ENCODE peak calls at places on chromosomes 2 and 18, in four cellular contexts. U, H, W and C are unnamed samples.

GRCh38 chr2:429575-430254 is 141.8 kb upstream of the ALKAL2 start:
- DNase-seq in U (no peak), H (no peak), W (no peak), C (peak; percentile 16)

GRCh38 chr2:241147336-241147735 is 1.9 kb downstream of the PASK start:
- DNase-seq in U (no peak), H (no peak), W (no peak), C (no peak)

GRCh38 chr2:230657906-230658305 is 54.7 kb upstream of the CAB39 start:
- DNase-seq in U (no peak), H (no peak), W (no peak), C (no peak)

GRCh38 chr2:8582850-8583399 is 98.9 kb upstream of the ID2 start:
- DNase-seq in U (no peak), H (no peak), W (no peak), C (peak; percentile 59)

GRCh38 chr2:207734636-207735512 is 23.4 kb downstream of the CCNYL1 start:
- DNase-seq in U (no peak), H (no peak), W (no peak), C (no peak)

GRCh38 chr2:217919781-217920351 is 82.9 kb downstream of the TNS1 start:
- DNase-seq in U (peak; percentile 61), H (no peak), W (no peak), C (peak; percentile 94)

GRCh38 chr2:16365391-16365790 is 300.2 kb downstream of the CYRIA start:
- DNase-seq in U (no peak), H (peak; percentile 97), W (no peak), C (no peak)

GRCh38 chr2:186125156-186125555 is 360.9 kb upstream of the ZC3H15 start:
- DNase-seq in U (no peak), H (no peak), W (no peak), C (no peak)

GRCh38 chr2:194203898-194204297 is 1453.1 kb upstream of the SLC39A10 start:
- DNase-seq in U (no peak), H (no peak), W (no peak), C (no peak)

GRCh38 chr2:64482765-64483504 is 29.0 kb downstream of the LGALSL start:
- DNase-seq in U (no peak), H (no peak), W (no peak), C (peak; percentile 88)

GRCh38 chr2:26455801-26456700 is 21.9 kb downstream of the OTOF start:
- DNase-seq in U (no peak), H (no peak), W (no peak), C (peak; percentile 47)

GRCh38 chr2:7007488-7007845 is 90.3 kb downstream of the RNF144A start:
- DNase-seq in U (no peak), H (no peak), W (no peak), C (no peak)

GRCh38 chr18:37361223-37362157 is 204.1 kb downstream of the CELF4 start:
- DNase-seq in U (peak; percentile 69), H (no peak), W (no peak), C (no peak)

GRCh38 chr2:207219716-207220414 is 54.1 kb upstream of the KLF7 start:
- DNase-seq in U (no peak), H (peak; percentile 24), W (no peak), C (no peak)

GRCh38 chr2:217075225-217075802 is 215.4 kb upstream of the TNP1 start:
- DNase-seq in U (no peak), H (no peak), W (no peak), C (peak; percentile 47)